ENCODE peak calls at places on chromosomes 12 and 14, in six cellular contexts. C is MM.1S; M is RPMI7951; X is T-cell; H is epithelial cell of esophagus; S is effector memory CD8-positive, alpha-beta T cell. R is an unnamed sample.

GRCh38 chr12:116454950-116455447 is 104.2 kb upstream of the MAP1LC3B2 start:
- DNase-seq in C (no peak), M (peak), X (no peak), H (peak), S (no peak), R (peak)

GRCh38 chr12:3249081-3249800 is 172.1 kb downstream of the TSPAN9 start:
- DNase-seq in C (no peak), M (no peak), X (no peak), H (no peak), S (no peak), R (no peak)

GRCh38 chr12:122981587-122982493 is 1.4 kb downstream of the ARL6IP4 start:
- DNase-seq in C (no peak), M (no peak), X (no peak), H (no peak), S (no peak), R (no peak)

GRCh38 chr12:51217133-51217967 is 512 bp downstream of the POU6F1 start:
- DNase-seq in C (peak), M (peak), X (peak), H (no peak), S (peak), R (peak)

GRCh38 chr14:64849940-64850339 is 29.8 kb downstream of the SPTB start:
- DNase-seq in C (peak), M (no peak), X (no peak), H (no peak), S (no peak), R (no peak)

GRCh38 chr12:30816742-30817465 is 62.2 kb upstream of the CAPRIN2 start:
- DNase-seq in C (no peak), M (no peak), X (no peak), H (no peak), S (no peak), R (no peak)

GRCh38 chr14:91473046-91473445 is 37.1 kb downstream of the PPP4R3A start:
- DNase-seq in C (no peak), M (no peak), X (no peak), H (no peak), S (no peak), R (no peak)

GRCh38 chr12:119598159-119598558 is 4.6 kb downstream of the TMEM233 start:
- DNase-seq in C (no peak), M (no peak), X (no peak), H (no peak), S (no peak), R (no peak)

GRCh38 chr12:122830517-122831214 is 4.6 kb upstream of the HIP1R start:
- DNase-seq in C (no peak), M (peak), X (no peak), H (peak), S (no peak), R (no peak)

GRCh38 chr14:53683229-53683628 is 273.4 kb downstream of the BMP4 start:
- DNase-seq in C (no peak), M (no peak), X (no peak), H (peak), S (no peak), R (peak)

GRCh38 chr14:70602254-70602653 is 1.8 kb upstream of the MED6 start:
- DNase-seq in C (no peak), M (no peak), X (no peak), H (no peak), S (no peak), R (no peak)

GRCh38 chr12:2539938-2540337 is 254.8 kb upstream of the FKBP4 start:
- DNase-seq in C (no peak), M (no peak), X (no peak), H (no peak), S (no peak), R (no peak)

GRCh38 chr12:125287155-125287847 is 222.1 kb downstream of the AACS start:
- DNase-seq in C (peak), M (no peak), X (no peak), H (no peak), S (no peak), R (no peak)

GRCh38 chr14:58717211-58717610 is 79.4 kb downstream of the DACT1 start:
- DNase-seq in C (no peak), M (no peak), X (no peak), H (no peak), S (no peak), R (no peak)

GRCh38 chr14:56608682-56609081 is 29.1 kb downstream of the TMEM260 start:
- DNase-seq in C (no peak), M (no peak), X (no peak), H (peak), S (no peak), R (no peak)

GRCh38 chr12:58341791-58342190 is 400.4 kb downstream of the ATP23 start:
- DNase-seq in C (no peak), M (peak), X (no peak), H (peak), S (no peak), R (no peak)

GRCh38 chr14:79057333-79057732 is 887.2 kb downstream of the NRXN3 start:
- DNase-seq in C (no peak), M (no peak), X (no peak), H (no peak), S (no peak), R (no peak)

GRCh38 chr12:47770086-47770726 is 2.8 kb upstream of the SLC48A1 start:
- DNase-seq in C (no peak), M (peak), X (no peak), H (peak), S (no peak), R (no peak)

GRCh38 chr12:110920324-110920910 is at the start of gene MYL2:
- DNase-seq in C (no peak), M (no peak), X (no peak), H (no peak), S (no peak), R (peak)